ENCODE peak calls at places on chromosomes 13 and 19, in nine cellular contexts. S is naive thymus-derived CD4-positive, alpha-beta T cell; Y is IMR-90; E is RWPE1; A is ELR; C is head of caudate nucleus; T is activated gamma-delta T cell treated with Interleukin-2 at 50 U/mL for 16 hours; B is NCI-H1092; K is AG08396. M is an unnamed sample.
A peak's percentile ranks its signal among the peaks of the same experiment; 100 is the strongest.

GRCh38 chr13:113176292-113176691 is 17.8 kb downstream of the PROZ start:
- DNase-seq in S (no peak), Y (no peak), E (no peak), A (no peak), C (no peak), T (peak; percentile 52), B (no peak), K (no peak), M (no peak)

GRCh38 chr19:33685541-33685940 is 63.8 kb downstream of the CHST8 start:
- DNase-seq in S (no peak), Y (no peak), E (no peak), A (no peak), C (peak; percentile 1), T (no peak), B (no peak), K (no peak), M (no peak)

GRCh38 chr13:60433505-60433904 is 36.5 kb downstream of the TDRD3 start:
- DNase-seq in S (no peak), Y (no peak), E (no peak), A (no peak), C (no peak), T (no peak), B (no peak), K (no peak), M (no peak)

GRCh38 chr13:98174321-98174720 is 2.7 kb downstream of the RNF113B start:
- DNase-seq in S (no peak), Y (no peak), E (no peak), A (no peak), C (no peak), T (no peak), B (no peak), K (no peak), M (no peak)

GRCh38 chr19:30229524-30230174 is 142.5 kb upstream of the ZNF536 start:
- DNase-seq in S (no peak), Y (peak; percentile 4), E (no peak), A (no peak), C (no peak), T (no peak), B (no peak), K (peak; percentile 67), M (no peak)

GRCh38 chr19:1063030-1063908 is 3.7 kb upstream of the ARHGAP45 start:
- DNase-seq in S (peak; percentile 55), Y (no peak), E (peak; percentile 39), A (peak; percentile 45), C (no peak), T (no peak), B (no peak), K (no peak), M (peak; percentile 30)

GRCh38 chr19:41298327-41298964 is 11.5 kb upstream of the CCDC97 start:
- DNase-seq in S (no peak), Y (peak; percentile 82), E (no peak), A (peak; percentile 33), C (peak; percentile 69), T (peak; percentile 46), B (no peak), K (peak; percentile 91), M (peak; percentile 48)

GRCh38 chr19:33812388-33813330 is 16.0 kb downstream of the KCTD15 start:
- DNase-seq in S (no peak), Y (no peak), E (no peak), A (no peak), C (no peak), T (no peak), B (no peak), K (no peak), M (no peak)

GRCh38 chr13:46893820-46894533 is 2.9 kb downstream of the HTR2A start:
- DNase-seq in S (peak; percentile 66), Y (peak; percentile 17), E (peak; percentile 62), A (peak; percentile 54), C (peak; percentile 70), T (peak; percentile 52), B (no peak), K (peak; percentile 81), M (peak; percentile 69)

GRCh38 chr19:1864480-1865171 is 1.2 kb upstream of the KLF16 start:
- DNase-seq in S (no peak), Y (peak; percentile 38), E (no peak), A (peak; percentile 80), C (peak; percentile 69), T (peak; percentile 47), B (no peak), K (peak; percentile 85), M (peak; percentile 70)

GRCh38 chr13:44575741-44576395 is at the start of gene TSC22D1:
- DNase-seq in S (peak; percentile 69), Y (peak; percentile 56), E (peak; percentile 20), A (peak; percentile 65), C (peak; percentile 69), T (peak; percentile 64), B (peak; percentile 15), K (peak; percentile 47), M (peak; percentile 34)

GRCh38 chr13:86877449-86877848 is 793.7 kb upstream of the SLITRK5 start:
- DNase-seq in S (no peak), Y (no peak), E (no peak), A (no peak), C (no peak), T (no peak), B (no peak), K (no peak), M (no peak)

GRCh38 chr13:74889321-74889720 is 592.6 kb downstream of the TBC1D4 start:
- DNase-seq in S (no peak), Y (no peak), E (peak; percentile 36), A (peak; percentile 23), C (no peak), T (no peak), B (no peak), K (no peak), M (no peak)

GRCh38 chr19:55096061-55096701 is 20.5 kb downstream of the EPS8L1 start:
- DNase-seq in S (no peak), Y (no peak), E (no peak), A (no peak), C (no peak), T (no peak), B (no peak), K (no peak), M (no peak)

GRCh38 chr19:51708811-51709210 is 15.0 kb downstream of the HAS1 start:
- DNase-seq in S (no peak), Y (no peak), E (no peak), A (no peak), C (no peak), T (no peak), B (no peak), K (no peak), M (no peak)

GRCh38 chr19:15320118-15320517 is 12.2 kb downstream of the BRD4 start:
- DNase-seq in S (no peak), Y (peak; percentile 73), E (no peak), A (peak; percentile 47), C (no peak), T (no peak), B (no peak), K (no peak), M (no peak)

GRCh38 chr13:48906200-48906599 is 69.5 kb upstream of the FNDC3A start:
- DNase-seq in S (no peak), Y (no peak), E (no peak), A (no peak), C (no peak), T (no peak), B (no peak), K (no peak), M (no peak)

GRCh38 chr19:43639507-43640423 is at the start of gene CADM4:
- DNase-seq in S (peak; percentile 50), Y (no peak), E (peak; percentile 43), A (peak; percentile 28), C (no peak), T (peak; percentile 34), B (no peak), K (peak; percentile 49), M (peak; percentile 27)

GRCh38 chr13:76853481-76853880 is 32.7 kb downstream of the KCTD12 start:
- DNase-seq in S (no peak), Y (no peak), E (no peak), A (peak; percentile 61), C (no peak), T (no peak), B (no peak), K (no peak), M (no peak)

GRCh38 chr19:15964231-15964630 is 15.4 kb downstream of the OR10H4 start:
- DNase-seq in S (no peak), Y (no peak), E (no peak), A (no peak), C (no peak), T (no peak), B (no peak), K (no peak), M (no peak)